ENCODE peak calls at places on chromosome 16, in eight cellular contexts. I is right cardiac atrium, D is heart left ventricle, T is tibial artery, X is body of pancreas, W is stomach, B is Karpas-422, K is adrenal gland. A is an unnamed sample. For H3K4me1, the result is how much of the 10 kb centered on the place peaks cover.

GRCh38 chr16:88591577-88592021 is 21.4 kb downstream of the ZC3H18 start:
- DNase-seq in B (no peak), D (peak), I (no peak), W (no peak), X (peak), K (peak), T (peak), A (no peak)

GRCh38 chr16:67149276-67150057 is 1.3 kb downstream of the B3GNT9 start:
- DNase-seq in K (no peak), D (no peak), W (no peak), X (no peak), B (no peak), T (no peak), I (no peak), A (no peak)

GRCh38 chr16:73277066-73277465 is 229.1 kb upstream of the ZFHX3 start:
- DNase-seq in K (peak), D (no peak), B (no peak), W (no peak), T (no peak), I (no peak), X (no peak), A (no peak)

GRCh38 chr16:51146256-51146924 is 4.7 kb downstream of the SALL1 start:
- DNase-seq in T (no peak), X (no peak), D (no peak), I (no peak), W (no peak), B (no peak), K (no peak), A (no peak)

GRCh38 chr16:4787068-4787467 is 1.1 kb downstream of the SEPTIN12 start:
- DNase-seq in I (no peak), B (no peak), X (no peak), W (no peak), K (no peak), D (no peak), T (no peak), A (no peak)

GRCh38 chr16:8070501-8070900 is 519.8 kb downstream of the TMEM114 start:
- DNase-seq in D (no peak), I (no peak), K (no peak), W (no peak), B (no peak), X (no peak), T (no peak), A (no peak)

GRCh38 chr16:67537636-67538591 is 9.3 kb downstream of the RIPOR1 start:
- DNase-seq in W (peak), D (peak), B (no peak), I (peak), T (no peak), X (peak), K (peak), A (peak)

GRCh38 chr16:4936181-4936990 is 562 bp downstream of the PPL start:
- DNase-seq in T (peak), B (no peak), X (peak), I (no peak), D (no peak), W (peak), K (no peak), A (no peak)

GRCh38 chr16:79064259-79064658 is 536.3 kb downstream of the MAF start:
- DNase-seq in D (no peak), I (no peak), T (no peak), B (no peak), X (no peak), K (no peak), W (no peak), A (no peak)

GRCh38 chr16:29899516-29900101 is at the start of gene SEZ6L2:
- DNase-seq in B (peak), I (peak), W (peak), T (peak), K (peak), D (peak), X (peak), A (no peak)

GRCh38 chr16:68257906-68258800 is 6.2 kb upstream of the SLC7A6 start:
- DNase-seq in K (peak), T (no peak), B (no peak), W (no peak), D (no peak), I (no peak), X (no peak), A (no peak)

GRCh38 chr16:86941731-86942468 is 363.6 kb downstream of the FOXL1 start:
- DNase-seq in B (no peak), X (no peak), K (no peak), T (no peak), W (no peak), D (no peak), I (no peak), A (no peak)

GRCh38 chr16:87003414-87003755 is 313.8 kb downstream of the C16orf95 start:
- DNase-seq in X (no peak), T (no peak), W (no peak), D (no peak), K (no peak), I (no peak), B (no peak), A (no peak)

GRCh38 chr16:2819939-2820835 is 3.1 kb downstream of the PRSS21 start:
- DNase-seq in T (peak), K (no peak), B (no peak), W (no peak), D (no peak), X (no peak), I (no peak), A (no peak)

DNA sequence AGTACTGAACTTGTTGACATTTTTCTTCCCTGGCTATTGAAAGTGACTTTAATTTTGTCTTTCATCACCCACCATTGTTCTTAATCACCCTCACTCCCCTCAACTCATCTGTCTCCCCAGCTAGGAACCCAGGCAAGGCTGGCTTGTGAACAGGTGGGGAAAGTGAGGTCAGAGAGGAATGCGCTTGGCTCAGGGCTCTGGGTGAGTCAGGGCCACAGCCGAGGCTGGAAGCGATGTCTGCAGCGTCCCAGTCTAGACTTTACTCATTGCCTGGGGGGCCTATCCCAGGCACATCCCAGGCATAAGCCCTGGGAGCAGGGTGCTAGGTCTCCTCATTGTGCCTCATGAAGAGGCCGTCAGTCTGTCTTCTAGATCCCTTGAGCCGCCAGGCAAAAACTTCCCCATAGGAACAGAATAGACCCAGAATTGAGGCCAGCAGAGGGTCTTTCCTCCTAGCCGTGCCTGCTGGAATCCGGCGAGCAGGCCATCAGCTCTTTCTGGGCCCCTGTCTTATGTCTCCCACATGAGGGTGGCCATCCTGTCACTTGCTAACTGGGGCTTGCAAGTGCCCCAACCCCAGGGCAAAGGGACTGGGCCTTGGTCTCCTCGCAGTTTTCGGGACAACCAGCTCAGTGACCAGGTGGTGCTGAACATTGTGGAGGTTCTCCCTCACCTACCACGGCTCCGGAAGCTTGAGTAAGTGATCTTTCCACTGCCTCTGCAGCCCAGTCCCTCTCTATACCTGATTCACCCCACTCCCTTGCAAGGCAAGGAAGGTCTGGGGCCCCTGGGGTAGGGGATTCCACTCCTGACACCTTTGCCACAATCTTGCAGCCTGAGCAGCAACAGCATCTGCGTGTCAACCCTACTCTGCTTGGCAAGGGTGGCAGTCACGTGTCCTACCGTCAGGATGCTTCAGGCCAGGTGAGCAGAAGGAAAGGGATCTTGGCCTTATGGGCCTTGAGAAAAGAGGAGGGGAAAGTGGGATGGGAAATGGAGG is 40.1 kb downstream of the NLRC5 start:
- DNase-seq in B (no peak), T (no peak), I (no peak), W (no peak), K (no peak), X (no peak), D (no peak), A (no peak)
- H3K4me1 ChIP-seq in B (under half), T (under half), I (under half), W (under half), K (under half), X (under half), D (under half), A (under half)

GRCh38 chr16:74501484-74502479 is 80.5 kb upstream of the CLEC18B start:
- DNase-seq in B (no peak), W (no peak), K (no peak), D (no peak), X (no peak), T (no peak), I (no peak), A (no peak)

GRCh38 chr16:74500907-74501306 is 79.6 kb upstream of the CLEC18B start:
- DNase-seq in K (no peak), W (no peak), I (no peak), X (no peak), D (no peak), B (no peak), T (no peak), A (no peak)

GRCh38 chr16:74505011-74505410 is 83.7 kb upstream of the CLEC18B start:
- DNase-seq in D (no peak), I (no peak), T (no peak), X (no peak), K (no peak), W (no peak), B (no peak), A (no peak)

GRCh38 chr16:74499114-74499513 is 77.8 kb upstream of the CLEC18B start:
- DNase-seq in X (no peak), D (no peak), T (no peak), W (no peak), I (no peak), K (no peak), B (no peak), A (no peak)

DNA sequence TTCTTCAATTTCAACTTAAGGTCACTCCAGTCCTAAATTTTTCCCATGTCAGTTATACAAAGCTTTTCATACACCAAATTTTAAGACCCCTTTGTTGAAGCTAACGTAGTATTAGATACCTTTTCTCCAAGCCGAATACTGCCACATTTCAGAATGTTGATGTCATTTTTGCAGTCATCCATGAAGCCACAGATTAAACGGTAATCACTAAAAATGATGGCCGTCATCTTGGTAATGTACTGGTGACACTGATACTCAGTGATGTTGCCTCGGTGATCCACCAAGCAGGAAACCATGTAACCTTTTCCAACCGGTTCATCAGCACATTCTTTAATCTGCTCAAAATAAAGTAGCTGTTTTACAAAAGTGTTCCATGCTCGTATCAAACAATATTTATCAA is 82.1 kb upstream of the CLEC18B start:
- DNase-seq in B (no peak), W (no peak), T (no peak), X (no peak), I (no peak), K (no peak), D (no peak), A (no peak)
- H3K4me3 ChIP-seq in B (no peak), W (no peak), T (no peak), X (no peak), I (no peak), K (no peak), D (no peak), A (no peak)

GRCh38 chr16:57473906-57474305 is 11.4 kb downstream of the POLR2C start:
- DNase-seq in D (no peak), B (no peak), T (no peak), X (no peak), W (no peak), K (no peak), I (no peak), A (no peak)
- H3K4me1 ChIP-seq in D (under half), B (under half), T (under half), X (half or more), W (under half), K (under half), I (under half), A (under half)

GRCh38 chr16:76741623-76742022 is 449.4 kb upstream of the MON1B start:
- DNase-seq in T (no peak), W (no peak), K (no peak), I (no peak), B (no peak), X (no peak), D (no peak), A (no peak)
- H3K4me3 ChIP-seq in T (no peak), W (no peak), K (no peak), I (no peak), B (no peak), X (no peak), D (no peak), A (no peak)

GRCh38 chr16:11799017-11799381 is 1.9 kb upstream of the ZC3H7A start:
- DNase-seq in B (no peak), W (no peak), K (no peak), X (no peak), T (no peak), D (no peak), I (no peak), A (no peak)
- H3K4me1 ChIP-seq in B (under half), W (under half), K (under half), X (under half), T (under half), D (under half), I (under half), A (under half)

GRCh38 chr16:23304620-23305019 is 2.5 kb downstream of the SCNN1B start:
- DNase-seq in T (no peak), X (no peak), D (no peak), K (no peak), W (no peak), I (no peak), B (no peak), A (no peak)

GRCh38 chr16:23303685-23304084 is 1.6 kb downstream of the SCNN1B start:
- DNase-seq in X (no peak), T (no peak), W (no peak), D (no peak), I (no peak), B (no peak), K (no peak), A (no peak)

GRCh38 chr16:23301251-23302044 is 654 bp upstream of the SCNN1B start:
- DNase-seq in B (no peak), W (no peak), D (no peak), K (no peak), I (no peak), T (no peak), X (no peak), A (no peak)

GRCh38 chr16:23298290-23298689 is 3.8 kb upstream of the SCNN1B start:
- DNase-seq in B (peak), I (no peak), K (no peak), X (no peak), T (no peak), W (no peak), D (no peak), A (no peak)

GRCh38 chr16:23302045-23302956 is at the start of gene SCNN1B:
- DNase-seq in K (no peak), T (no peak), B (no peak), D (no peak), W (peak), X (no peak), I (no peak), A (no peak)
- H3K4me3 ChIP-seq in K (no peak), T (peak), B (no peak), D (peak), W (peak), X (no peak), I (peak), A (no peak)

GRCh38 chr16:526181-527014 is 1.1 kb upstream of the CAPN15 start:
- DNase-seq in D (peak), W (peak), I (peak), K (peak), T (no peak), B (peak), X (peak), A (no peak)
- H3K4me1 ChIP-seq in D (under half), W (under half), I (under half), K (under half), T (under half), B (under half), X (half or more), A (under half)

DNA sequence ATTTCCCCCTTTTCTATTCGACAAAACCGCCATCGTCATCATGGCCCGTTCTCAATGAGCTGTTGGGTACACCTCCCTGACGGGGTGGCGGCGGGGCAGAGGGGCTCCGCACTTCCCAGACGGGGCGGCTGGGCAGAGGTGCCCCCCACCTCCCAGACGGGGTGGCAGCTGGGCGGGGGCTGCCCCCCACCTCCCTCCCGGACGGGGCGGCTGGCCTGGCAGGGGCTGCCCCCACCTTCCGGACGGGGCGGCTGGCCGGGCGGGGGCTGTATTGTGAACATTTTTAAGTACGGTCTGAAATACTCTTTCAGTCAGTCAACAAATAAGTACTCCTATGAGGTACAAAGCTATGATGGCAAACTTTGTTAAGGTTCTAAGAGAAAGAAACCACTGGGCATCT is 222.8 kb downstream of the CNTNAP4 start:
- DNase-seq in B (peak), I (no peak), K (no peak), W (no peak), X (no peak), T (no peak), D (no peak), A (no peak)
- H3K4me3 ChIP-seq in B (no peak), I (no peak), K (no peak), W (no peak), X (no peak), T (no peak), D (no peak), A (no peak)

DNA sequence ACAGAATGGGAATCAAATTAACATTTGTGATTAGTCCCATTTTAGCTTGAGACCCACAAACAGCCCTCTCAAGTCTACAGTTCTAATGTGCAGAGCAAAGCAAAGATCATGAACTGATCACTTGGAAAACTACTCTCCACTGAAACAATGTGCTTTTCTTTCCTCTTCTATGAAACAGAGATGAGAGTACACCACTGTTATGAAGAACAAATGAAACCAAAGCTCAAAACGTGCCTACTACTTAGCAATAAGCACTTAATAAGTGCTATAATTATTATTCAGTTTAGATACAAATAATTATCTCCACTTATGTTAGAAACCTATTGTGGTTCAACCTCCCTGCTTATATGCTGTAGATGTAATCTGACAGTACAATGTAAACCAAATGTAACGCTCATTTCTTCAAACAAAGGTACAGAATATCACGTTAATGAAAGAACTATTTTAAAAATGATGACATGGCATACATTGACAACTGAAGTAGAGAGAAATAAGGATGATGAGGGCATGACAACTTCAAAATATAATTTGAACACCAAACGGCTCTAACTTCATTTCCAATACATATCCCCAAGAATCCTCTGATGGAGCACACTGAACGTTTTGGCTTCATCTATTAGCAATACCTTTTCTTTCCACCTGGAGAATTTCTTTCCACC is 2.0 kb downstream of the VPS35 start:
- DNase-seq in K (no peak), T (no peak), B (no peak), X (no peak), I (no peak), W (no peak), D (no peak), A (no peak)
- H3K4me1 ChIP-seq in K (half or more), T (under half), B (under half), X (under half), I (under half), W (half or more), D (under half), A (under half)